ENCODE peak calls at places on chromosomes 3 and 15, in nine cellular contexts. T, O, H, C, Y, X, G, W and P are unnamed samples.
A peak's percentile ranks its signal among the peaks of the same experiment; 100 is the strongest.

GRCh38 chr15:73908030-73908821 is 18.0 kb upstream of the LOXL1 start:
- DNase-seq in T (peak; percentile 82), O (no peak), H (peak; percentile 70), C (peak; percentile 94), Y (peak; percentile 54), X (peak; percentile 83), G (peak; percentile 79), W (peak; percentile 78), P (peak; percentile 77)

GRCh38 chr3:187967097-187967496 is 186.9 kb upstream of the LPP start:
- DNase-seq in T (no peak), O (no peak), H (no peak), C (no peak), Y (no peak), X (no peak), G (no peak), W (no peak), P (no peak)

GRCh38 chr3:138062037-138062436 is 52.1 kb downstream of the CLDN18 start:
- DNase-seq in T (no peak), O (no peak), H (no peak), C (no peak), Y (no peak), X (no peak), G (no peak), W (no peak), P (no peak)

GRCh38 chr15:72850833-72851232 is 67.3 kb upstream of the ADPGK start:
- DNase-seq in T (no peak), O (no peak), H (no peak), C (no peak), Y (no peak), X (no peak), G (no peak), W (no peak), P (no peak)

GRCh38 chr3:36937492-36937891 is 7.4 kb downstream of the TRANK1 start:
- DNase-seq in T (no peak), O (no peak), H (no peak), C (no peak), Y (no peak), X (no peak), G (no peak), W (no peak), P (no peak)

GRCh38 chr15:52179278-52180195 is 11.7 kb downstream of the GNB5 start:
- DNase-seq in T (peak; percentile 82), O (no peak), H (peak; percentile 80), C (peak; percentile 62), Y (peak; percentile 82), X (peak; percentile 85), G (peak; percentile 56), W (peak; percentile 88), P (peak; percentile 91)

GRCh38 chr3:183514048-183514447 is 41.5 kb downstream of the KLHL6 start:
- DNase-seq in T (no peak), O (no peak), H (no peak), C (no peak), Y (no peak), X (no peak), G (no peak), W (no peak), P (no peak)

GRCh38 chr3:186214670-186215069 is 105.8 kb upstream of the ETV5 start:
- DNase-seq in T (no peak), O (no peak), H (no peak), C (no peak), Y (no peak), X (no peak), G (no peak), W (no peak), P (no peak)

GRCh38 chr3:146469206-146470017 is at the start of gene PLSCR2:
- DNase-seq in T (peak; percentile 42), O (no peak), H (no peak), C (peak; percentile 43), Y (no peak), X (no peak), G (no peak), W (peak; percentile 83), P (peak; percentile 23)

GRCh38 chr3:72483554-72484104 is 364.6 kb downstream of the SHQ1 start:
- DNase-seq in T (no peak), O (no peak), H (no peak), C (no peak), Y (no peak), X (no peak), G (no peak), W (no peak), P (no peak)

GRCh38 chr3:76065975-76066374 is 280.6 kb upstream of the ZNF717 start:
- DNase-seq in T (peak; percentile 2), O (peak; percentile 45), H (no peak), C (no peak), Y (no peak), X (no peak), G (no peak), W (no peak), P (peak; percentile 82)

GRCh38 chr3:115363071-115363470 is 216.0 kb upstream of the ZBTB20 start:
- DNase-seq in T (no peak), O (no peak), H (no peak), C (no peak), Y (no peak), X (no peak), G (no peak), W (no peak), P (peak; percentile 24)

GRCh38 chr3:117589454-117589853 is 879.9 kb downstream of the TUSC7 start:
- DNase-seq in T (no peak), O (no peak), H (no peak), C (no peak), Y (no peak), X (no peak), G (no peak), W (no peak), P (no peak)

GRCh38 chr15:100728371-100729201 is 126.2 kb downstream of the ASB7 start:
- DNase-seq in T (no peak), O (no peak), H (no peak), C (no peak), Y (no peak), X (no peak), G (no peak), W (no peak), P (no peak)

GRCh38 chr3:124800511-124801374 is 70.5 kb downstream of the UMPS start:
- DNase-seq in T (peak; percentile 90), O (no peak), H (no peak), C (no peak), Y (no peak), X (no peak), G (peak; percentile 66), W (no peak), P (no peak)

GRCh38 chr3:109175411-109175810 is 38.9 kb downstream of the C3orf85 start:
- DNase-seq in T (peak; percentile 18), O (no peak), H (no peak), C (no peak), Y (no peak), X (no peak), G (no peak), W (no peak), P (no peak)

GRCh38 chr3:129398803-129399144 is 29.7 kb downstream of the EFCAB12 start:
- DNase-seq in T (peak; percentile 32), O (no peak), H (peak; percentile 24), C (no peak), Y (no peak), X (peak; percentile 29), G (no peak), W (peak; percentile 31), P (peak; percentile 35)

GRCh38 chr3:56321892-56322291 is 146.4 kb downstream of the ERC2 start:
- DNase-seq in T (no peak), O (no peak), H (no peak), C (no peak), Y (no peak), X (no peak), G (no peak), W (no peak), P (no peak)

GRCh38 chr15:48332642-48333034 is 1.4 kb downstream of the DUT start:
- DNase-seq in T (no peak), O (no peak), H (peak; percentile 23), C (no peak), Y (no peak), X (no peak), G (no peak), W (peak; percentile 22), P (no peak)

GRCh38 chr3:167736997-167737396 is 1.5 kb downstream of the SERPINI1 start:
- DNase-seq in T (no peak), O (no peak), H (no peak), C (no peak), Y (no peak), X (no peak), G (no peak), W (no peak), P (no peak)
- H3K4me3 ChIP-seq in T (no peak overlapping the region), O (no peak overlapping the region), H (no peak overlapping the region), C (no peak overlapping the region), Y (no peak overlapping the region), X (no peak overlapping the region), G (no peak overlapping the region), W (no peak overlapping the region), P (no peak overlapping the region)

GRCh38 chr3:194203482-194204035 is 67.6 kb downstream of the HES1 start:
- DNase-seq in T (no peak), O (no peak), H (peak; percentile 75), C (no peak), Y (no peak), X (no peak), G (no peak), W (no peak), P (peak; percentile 31)
- H3K4me3 ChIP-seq in T (peak overlapping the region; percentile 23), O (no peak overlapping the region), H (peak overlapping the region; percentile 69), C (peak overlapping the region; percentile 18), Y (no peak overlapping the region), X (peak overlapping the region; percentile 54), G (no peak overlapping the region), W (peak overlapping the region; percentile 35), P (peak overlapping the region; percentile 22)

GRCh38 chr15:47185222-47185800 is 532.0 kb upstream of the SEMA6D start:
- DNase-seq in T (peak; percentile 5), O (no peak), H (no peak), C (no peak), Y (no peak), X (no peak), G (no peak), W (no peak), P (peak; percentile 4)

GRCh38 chr15:47184405-47185221 is 532.7 kb upstream of the SEMA6D start:
- DNase-seq in T (peak; percentile 13), O (no peak), H (no peak), C (no peak), Y (no peak), X (no peak), G (peak; percentile 2), W (no peak), P (no peak)

GRCh38 chr15:47186071-47186470 is 531.2 kb upstream of the SEMA6D start:
- DNase-seq in T (no peak), O (no peak), H (no peak), C (no peak), Y (no peak), X (no peak), G (no peak), W (no peak), P (no peak)

GRCh38 chr15:47182818-47183217 is 534.5 kb upstream of the SEMA6D start:
- DNase-seq in T (no peak), O (no peak), H (no peak), C (no peak), Y (no peak), X (no peak), G (no peak), W (no peak), P (no peak)

GRCh38 chr15:47184003-47184404 is 533.3 kb upstream of the SEMA6D start:
- DNase-seq in T (no peak), O (no peak), H (no peak), C (no peak), Y (no peak), X (no peak), G (peak; percentile 12), W (no peak), P (peak; percentile 42)
- H3K4me3 ChIP-seq in T (peak overlapping the region; percentile 68), O (peak overlapping the region; percentile 23), H (no peak overlapping the region), C (peak overlapping the region; percentile 17), Y (no peak overlapping the region), X (no peak overlapping the region), G (peak overlapping the region; percentile 58), W (peak overlapping the region; percentile 28), P (peak overlapping the region; percentile 40)

GRCh38 chr3:58617338-58617761 is 40.2 kb upstream of the FAM107A start:
- DNase-seq in T (no peak), O (no peak), H (no peak), C (peak; percentile 82), Y (no peak), X (no peak), G (no peak), W (no peak), P (no peak)
- H3K4me3 ChIP-seq in T (no peak overlapping the region), O (no peak overlapping the region), H (no peak overlapping the region), C (no peak overlapping the region), Y (no peak overlapping the region), X (no peak overlapping the region), G (no peak overlapping the region), W (no peak overlapping the region), P (no peak overlapping the region)